ENCODE peak calls at places on chromosomes 7 and 10, in four cellular contexts. One of them, this sample, is unnamed.
A peak's percentile ranks its signal among the peaks of the same experiment; 100 is the strongest.

GRCh38 chr10:131435760-131436448 is 124.4 kb upstream of the TCERG1L start:
- DNase-seq in HepG2: no peak
- DNase-seq in IMR-90: no peak
- DNase-seq in H1: no peak
- DNase-seq in this sample: no peak

GRCh38 chr7:39507866-39508551 is 58.2 kb upstream of the YAE1 start:
- DNase-seq in HepG2: no peak
- DNase-seq in IMR-90: no peak
- DNase-seq in H1: no peak
- DNase-seq in this sample: no peak

GRCh38 chr10:30986027-30986672 is 45.5 kb downstream of the ZNF438 start:
- DNase-seq in HepG2: no peak
- DNase-seq in IMR-90: peak; percentile 71
- DNase-seq in H1: no peak
- DNase-seq in this sample: no peak

GRCh38 chr7:2956076-2956475 is 87.6 kb downstream of the CARD11 start:
- DNase-seq in HepG2: no peak
- DNase-seq in IMR-90: no peak
- DNase-seq in H1: no peak
- DNase-seq in this sample: no peak

GRCh38 chr7:131010714-131011436 is 276.9 kb upstream of the KLF14 start:
- DNase-seq in HepG2: no peak
- DNase-seq in IMR-90: peak; percentile 63
- DNase-seq in H1: no peak
- DNase-seq in this sample: no peak

GRCh38 chr10:1211844-1212570 is 155.8 kb downstream of the WDR37 start:
- DNase-seq in HepG2: no peak
- DNase-seq in IMR-90: no peak
- DNase-seq in H1: no peak
- DNase-seq in this sample: no peak

GRCh38 chr7:142355328-142355727 is 97.5 kb upstream of the PRSS58 start:
- DNase-seq in HepG2: no peak
- DNase-seq in IMR-90: peak; percentile 73
- DNase-seq in H1: no peak
- DNase-seq in this sample: no peak

GRCh38 chr7:87874066-87874465 is 2.1 kb downstream of the SLC25A40 start:
- DNase-seq in HepG2: no peak
- DNase-seq in IMR-90: no peak
- DNase-seq in H1: no peak
- DNase-seq in this sample: no peak

GRCh38 chr7:35839860-35840854 is 39.3 kb downstream of the SEPTIN7 start:
- DNase-seq in HepG2: no peak
- DNase-seq in IMR-90: peak; percentile 78
- DNase-seq in H1: no peak
- DNase-seq in this sample: peak; percentile 9

GRCh38 chr10:3671431-3671955 is 113.5 kb downstream of the KLF6 start:
- DNase-seq in HepG2: no peak
- DNase-seq in IMR-90: no peak
- DNase-seq in H1: no peak
- DNase-seq in this sample: no peak

GRCh38 chr7:66303454-66304160 is 98.5 kb downstream of the TPST1 start:
- DNase-seq in HepG2: no peak
- DNase-seq in IMR-90: no peak
- DNase-seq in H1: no peak
- DNase-seq in this sample: no peak

GRCh38 chr10:49257159-49257558 is 41.8 kb upstream of the C10orf71 start:
- DNase-seq in HepG2: no peak
- DNase-seq in IMR-90: no peak
- DNase-seq in H1: no peak
- DNase-seq in this sample: no peak

GRCh38 chr10:29329420-29329819 is 40.5 kb downstream of the LYZL1 start:
- DNase-seq in HepG2: peak; percentile 54
- DNase-seq in IMR-90: peak; percentile 20
- DNase-seq in H1: no peak
- DNase-seq in this sample: no peak

GRCh38 chr10:131812736-131813604 is 87.8 kb upstream of the PPP2R2D start:
- DNase-seq in HepG2: no peak
- DNase-seq in IMR-90: no peak
- DNase-seq in H1: no peak
- DNase-seq in this sample: no peak

GRCh38 chr10:497898-498451 is 191.5 kb downstream of the DIP2C start:
- DNase-seq in HepG2: no peak
- DNase-seq in IMR-90: no peak
- DNase-seq in H1: no peak
- DNase-seq in this sample: no peak

GRCh38 chr10:119061352-119061751 is 19.3 kb downstream of the EIF3A start:
- DNase-seq in HepG2: no peak
- DNase-seq in IMR-90: no peak
- DNase-seq in H1: no peak
- DNase-seq in this sample: no peak

GRCh38 chr7:12567015-12567414 is 3.5 kb upstream of the SCIN start:
- DNase-seq in HepG2: no peak
- DNase-seq in IMR-90: no peak
- DNase-seq in H1: no peak
- DNase-seq in this sample: no peak

GRCh38 chr7:39589323-39590111 is 23.3 kb downstream of the YAE1 start:
- DNase-seq in HepG2: no peak
- DNase-seq in IMR-90: peak; percentile 84
- DNase-seq in H1: peak; percentile 60
- DNase-seq in this sample: no peak

GRCh38 chr7:45033261-45033930 is 33.4 kb downstream of the CCM2 start:
- DNase-seq in HepG2: no peak
- DNase-seq in IMR-90: peak; percentile 55
- DNase-seq in H1: no peak
- DNase-seq in this sample: no peak

GRCh38 chr10:110566472-110567200 is 859 bp upstream of the SMC3 start:
- DNase-seq in HepG2: no peak
- DNase-seq in IMR-90: no peak
- DNase-seq in H1: no peak
- DNase-seq in this sample: no peak

GRCh38 chr10:75408911-75409885 is 7.6 kb upstream of the ZNF503 start:
- DNase-seq in HepG2: no peak
- DNase-seq in IMR-90: no peak
- DNase-seq in H1: no peak
- DNase-seq in this sample: peak; percentile 62

GRCh38 chr7:28731092-28731491 is 227.0 kb downstream of the TRIL start:
- DNase-seq in HepG2: no peak
- DNase-seq in IMR-90: no peak
- DNase-seq in H1: no peak
- DNase-seq in this sample: no peak

GRCh38 chr10:22849077-22849810 is 78.6 kb upstream of the ARMC3 start:
- DNase-seq in HepG2: peak; percentile 66
- DNase-seq in IMR-90: no peak
- DNase-seq in H1: no peak
- DNase-seq in this sample: no peak

GRCh38 chr10:122845783-122846332 is at the start of gene CUZD1:
- DNase-seq in HepG2: no peak
- DNase-seq in IMR-90: no peak
- DNase-seq in H1: no peak
- DNase-seq in this sample: no peak

GRCh38 chr10:69732826-69733150 is 68.9 kb upstream of the COL13A1 start:
- DNase-seq in HepG2: no peak
- DNase-seq in IMR-90: no peak
- DNase-seq in H1: no peak
- DNase-seq in this sample: no peak

GRCh38 chr10:69734416-69734796 is 67.3 kb upstream of the COL13A1 start:
- DNase-seq in HepG2: no peak
- DNase-seq in IMR-90: no peak
- DNase-seq in H1: no peak
- DNase-seq in this sample: no peak

GRCh38 chr10:69736866-69737641 is 64.7 kb upstream of the COL13A1 start:
- DNase-seq in HepG2: no peak
- DNase-seq in IMR-90: no peak
- DNase-seq in H1: no peak
- DNase-seq in this sample: no peak

GRCh38 chr10:69733791-69734261 is 67.9 kb upstream of the COL13A1 start:
- DNase-seq in HepG2: no peak
- DNase-seq in IMR-90: peak; percentile 68
- DNase-seq in H1: no peak
- DNase-seq in this sample: peak; percentile 35

DNA sequence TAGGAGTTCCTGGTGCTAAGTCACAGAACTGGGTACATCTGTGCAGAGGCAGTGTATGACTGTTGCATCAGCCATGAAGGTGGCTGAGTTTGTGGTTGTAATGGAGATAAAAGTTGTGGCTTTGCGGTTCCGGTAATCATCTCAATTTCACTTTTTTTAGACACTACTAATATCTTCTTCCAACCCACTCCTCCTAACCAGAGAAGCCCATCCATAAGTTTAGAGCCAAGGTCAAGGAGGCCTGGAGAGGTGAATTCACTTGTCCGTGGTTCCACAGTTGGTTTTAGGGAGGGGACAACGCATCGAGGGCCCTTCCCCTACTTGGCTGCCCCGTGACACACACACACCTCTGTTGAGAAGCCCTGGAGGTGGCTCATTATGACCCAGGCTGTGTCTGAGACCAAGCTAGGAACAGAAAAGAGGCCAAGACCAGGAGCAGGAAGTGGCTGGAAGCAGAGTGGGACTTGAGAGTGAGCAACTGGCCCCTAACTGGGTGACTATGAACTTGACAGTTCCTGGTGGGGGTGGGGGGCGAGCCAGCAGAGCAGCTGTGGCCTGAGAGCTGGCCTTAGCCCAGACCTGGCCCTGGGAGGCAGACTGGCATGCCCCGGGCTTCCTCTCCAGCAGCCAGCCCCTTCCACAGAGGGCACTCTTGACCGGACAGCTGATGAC is 66.8 kb upstream of the COL13A1 start:
- DNase-seq in HepG2: no peak
- DNase-seq in IMR-90: no peak
- DNase-seq in H1: no peak
- DNase-seq in this sample: no peak
- TF ChIP-seq CEBPB in HepG2: no peak
- TF ChIP-seq CEBPB in IMR-90: no peak
- TF ChIP-seq CEBPB in H1: no peak
- TF ChIP-seq CEBPB in this sample: no peak

GRCh38 chr7:14960686-14961085 is 58.1 kb upstream of the DGKB start:
- DNase-seq in HepG2: no peak
- DNase-seq in IMR-90: no peak
- DNase-seq in H1: no peak
- DNase-seq in this sample: no peak

DNA sequence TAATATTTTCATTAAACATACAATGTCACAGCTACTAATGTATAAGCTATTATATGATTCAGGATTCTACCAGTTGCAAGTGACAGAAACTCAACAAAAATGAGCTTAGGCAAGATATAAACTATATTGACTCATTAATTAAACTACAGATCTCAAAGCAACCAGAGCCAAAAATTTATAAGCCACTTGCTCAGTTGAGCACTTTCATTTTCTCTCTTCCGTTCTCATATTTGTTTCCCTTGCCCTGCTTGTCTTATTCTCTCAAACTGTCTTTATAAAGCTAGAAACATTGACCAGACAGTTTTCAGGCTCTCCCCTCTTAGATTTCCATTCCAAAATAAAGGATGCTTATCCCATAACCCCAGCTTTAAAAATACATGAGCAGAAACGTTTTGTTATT is 60.2 kb upstream of the DGKB start:
- DNase-seq in HepG2: no peak
- DNase-seq in IMR-90: no peak
- DNase-seq in H1: no peak
- DNase-seq in this sample: no peak
- TF ChIP-seq CEBPB in HepG2: no peak
- TF ChIP-seq CEBPB in IMR-90: no peak
- TF ChIP-seq CEBPB in H1: no peak
- TF ChIP-seq CEBPB in this sample: no peak

GRCh38 chr10:71753091-71753959 is 20.0 kb downstream of the VSIR start:
- DNase-seq in HepG2: peak; percentile 81
- DNase-seq in IMR-90: no peak
- DNase-seq in H1: no peak
- DNase-seq in this sample: no peak
- TF ChIP-seq CEBPB in HepG2: no peak
- TF ChIP-seq CEBPB in IMR-90: no peak
- TF ChIP-seq CEBPB in H1: no peak
- TF ChIP-seq CEBPB in this sample: no peak

DNA sequence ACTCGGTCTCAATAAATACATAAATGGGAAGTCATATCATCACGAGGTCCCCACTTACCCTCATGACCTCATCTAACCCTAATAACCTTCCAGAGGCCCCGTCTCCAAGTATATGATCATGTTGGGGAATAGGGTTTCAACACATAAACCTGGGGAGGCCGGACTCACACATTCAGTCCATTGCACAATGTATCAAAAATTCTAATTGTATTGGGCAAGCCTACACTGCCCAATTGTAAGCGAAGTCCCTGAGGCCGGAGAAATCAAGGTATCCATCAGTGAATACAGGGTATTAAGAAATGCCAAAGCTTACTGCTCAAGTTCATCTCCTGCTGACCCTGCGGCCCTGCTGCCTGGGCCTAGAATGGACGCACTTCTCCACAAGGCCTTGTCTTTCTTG is 69.6 kb downstream of the PARP12 start:
- DNase-seq in HepG2: no peak
- DNase-seq in IMR-90: no peak
- DNase-seq in H1: no peak
- DNase-seq in this sample: no peak
- TF ChIP-seq CEBPB in HepG2: peak; percentile 50
- TF ChIP-seq CEBPB in IMR-90: peak; percentile 34
- TF ChIP-seq CEBPB in H1: no peak
- TF ChIP-seq CEBPB in this sample: no peak

GRCh38 chr10:34710391-34710751 is 104.7 kb downstream of the PARD3 start:
- DNase-seq in HepG2: no peak
- DNase-seq in IMR-90: peak; percentile 78
- DNase-seq in H1: no peak
- DNase-seq in this sample: peak; percentile 46
- TF ChIP-seq CEBPB in HepG2: no peak
- TF ChIP-seq CEBPB in IMR-90: peak; percentile 47
- TF ChIP-seq CEBPB in H1: no peak
- TF ChIP-seq CEBPB in this sample: no peak

GRCh38 chr7:1028775-1029636 is 15.3 kb upstream of the GPR146 start:
- DNase-seq in HepG2: peak; percentile 93
- DNase-seq in IMR-90: peak; percentile 95
- DNase-seq in H1: no peak
- DNase-seq in this sample: peak; percentile 99
- TF ChIP-seq CEBPB in HepG2: no peak
- TF ChIP-seq CEBPB in IMR-90: peak; percentile 7
- TF ChIP-seq CEBPB in H1: no peak
- TF ChIP-seq CEBPB in this sample: no peak